ENCODE peak calls at places on chromosomes 7 and 10, in four cellular contexts. Q is H9, Y is neuronal stem cell, S is IMR-90. E is an unnamed sample.
A peak's percentile ranks its signal among the peaks of the same experiment; 100 is the strongest.

GRCh38 chr10:95500649-95501048 is 60.5 kb downstream of the SORBS1 start:
- DNase-seq in Q (no peak), Y (no peak), S (no peak), E (no peak)

GRCh38 chr7:21771906-21772610 is 173.6 kb downstream of the CDCA7L start:
- DNase-seq in Q (peak; percentile 64), Y (peak; percentile 31), S (no peak), E (no peak)

GRCh38 chr7:26291699-26292538 is at the start of gene SNX10:
- DNase-seq in Q (peak; percentile 79), Y (peak; percentile 36), S (no peak), E (peak; percentile 71)

GRCh38 chr7:129855234-129855673 is 97.5 kb downstream of the UBE2H start:
- DNase-seq in Q (no peak), Y (no peak), S (peak; percentile 98), E (no peak)

GRCh38 chr7:148492157-148492860 is 98.3 kb upstream of the C7orf33 start:
- DNase-seq in Q (no peak), Y (no peak), S (no peak), E (no peak)

GRCh38 chr10:28393956-28394568 is 91.2 kb upstream of the MPP7 start:
- DNase-seq in Q (peak; percentile 78), Y (peak; percentile 74), S (peak; percentile 57), E (peak; percentile 81)

GRCh38 chr7:138852469-138852868 is 54.5 kb upstream of the ATP6V0A4 start:
- DNase-seq in Q (no peak), Y (no peak), S (no peak), E (no peak)

GRCh38 chr10:69438531-69439349 is 12.5 kb upstream of the TSPAN15 start:
- DNase-seq in Q (no peak), Y (no peak), S (peak; percentile 16), E (peak; percentile 27)

GRCh38 chr7:5598769-5599371 is 175.2 kb upstream of the TNRC18 start:
- DNase-seq in Q (peak; percentile 64), Y (no peak), S (no peak), E (peak; percentile 69)

GRCh38 chr10:91590904-91591791 is 41.7 kb downstream of the PPP1R3C start:
- DNase-seq in Q (no peak), Y (no peak), S (peak; percentile 93), E (no peak)

GRCh38 chr7:2968616-2969397 is 74.9 kb downstream of the CARD11 start:
- DNase-seq in Q (no peak), Y (no peak), S (no peak), E (no peak)

GRCh38 chr7:64893401-64893800 is 9.7 kb upstream of the ZNF273 start:
- DNase-seq in Q (no peak), Y (no peak), S (no peak), E (no peak)

GRCh38 chr7:44143606-44144250 is 2.6 kb upstream of the MYL7 start:
- DNase-seq in Q (no peak), Y (no peak), S (no peak), E (no peak)

GRCh38 chr7:26653966-26654365 is 210.4 kb downstream of the SKAP2 start:
- DNase-seq in Q (no peak), Y (no peak), S (no peak), E (no peak)

GRCh38 chr10:132836832-132837540 is 51.0 kb upstream of the NKX6-2 start:
- DNase-seq in Q (peak; percentile 60), Y (peak; percentile 57), S (peak; percentile 4), E (no peak)

GRCh38 chr10:110868981-110869380 is 2.7 kb upstream of the PDCD4 start:
- DNase-seq in Q (no peak), Y (no peak), S (no peak), E (no peak)

GRCh38 chr7:128893251-128894100 is 17.0 kb downstream of the KCP start:
- DNase-seq in Q (no peak), Y (no peak), S (no peak), E (peak; percentile 78)

GRCh38 chr10:69733791-69734261 is 67.9 kb upstream of the COL13A1 start:
- DNase-seq in Q (no peak), Y (no peak), S (peak; percentile 68), E (no peak)

GRCh38 chr7:98831641-98832221 is 38.1 kb downstream of the TMEM130 start:
- DNase-seq in Q (peak; percentile 53), Y (no peak), S (peak; percentile 27), E (no peak)

GRCh38 chr7:52486267-52486666 is 549.2 kb upstream of the POM121L12 start:
- DNase-seq in Q (no peak), Y (no peak), S (no peak), E (no peak)

GRCh38 chr7:46932656-46933424 is 649.1 kb downstream of the TNS3 start:
- DNase-seq in Q (no peak), Y (no peak), S (peak; percentile 96), E (peak; percentile 89)

GRCh38 chr7:139603896-139604295 is 80.4 kb downstream of the CLEC2L start:
- DNase-seq in Q (no peak), Y (no peak), S (no peak), E (no peak)

GRCh38 chr10:132237871-132238270 is 51.1 kb downstream of the DPYSL4 start:
- DNase-seq in Q (no peak), Y (no peak), S (no peak), E (no peak)

GRCh38 chr7:155066417-155066950 is 3.6 kb upstream of the HTR5A start:
- DNase-seq in Q (peak; percentile 34), Y (no peak), S (peak; percentile 79), E (no peak)

GRCh38 chr10:3102721-3103410 is 35.5 kb downstream of the PFKP start:
- DNase-seq in Q (no peak), Y (no peak), S (peak; percentile 36), E (no peak)

GRCh38 chr10:116287906-116288501 is 15.0 kb upstream of the GFRA1 start:
- DNase-seq in Q (no peak), Y (no peak), S (peak; percentile 64), E (no peak)

GRCh38 chr10:43076876-43077420 is at the start of gene RET:
- DNase-seq in Q (peak; percentile 74), Y (peak; percentile 65), S (no peak), E (peak; percentile 9)

DNA sequence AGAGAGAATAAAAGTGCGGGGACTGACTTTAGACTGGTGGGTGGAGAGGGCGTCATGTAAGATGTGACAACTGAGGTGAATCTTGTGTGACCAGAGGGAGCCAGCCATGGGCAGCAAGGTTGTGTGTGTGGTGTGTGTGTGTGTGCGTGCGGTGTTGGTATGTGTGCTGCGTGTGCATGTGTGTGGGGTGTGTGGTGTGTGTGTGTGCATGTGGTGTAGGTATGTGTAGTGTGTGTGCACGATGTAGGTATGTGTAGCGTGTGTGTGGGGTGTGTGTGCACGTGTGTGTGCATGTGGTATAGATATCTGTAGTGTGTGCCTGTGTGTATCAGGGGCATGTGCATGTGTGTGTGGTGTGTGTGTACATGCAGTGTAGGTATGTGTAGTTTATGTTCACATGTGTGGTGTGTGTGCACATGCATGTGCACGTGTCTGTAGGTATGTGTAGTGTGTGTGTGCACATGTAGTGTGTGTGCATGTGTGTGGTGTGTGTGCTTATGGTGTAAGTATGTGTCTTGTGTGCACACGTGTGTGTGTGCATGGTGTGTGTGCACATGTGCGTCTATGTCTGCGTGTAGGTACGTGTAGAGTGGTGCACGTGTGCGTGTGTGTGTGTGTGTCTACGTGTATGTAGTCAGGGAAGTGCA is 312.3 kb upstream of the MKI67 start:
- DNase-seq in Q (no peak), Y (no peak), S (no peak), E (no peak)
- H4K8ac ChIP-seq in Q (no peak overlapping the region), Y (peak overlapping the region; percentile 33), S (no peak overlapping the region), E (no peak overlapping the region)

GRCh38 chr7:131107343-131108211 is 220.1 kb upstream of the MKLN1 start:
- DNase-seq in Q (peak; percentile 62), Y (peak; percentile 39), S (peak; percentile 83), E (peak; percentile 53)

GRCh38 chr7:131109757-131110293 is 217.9 kb upstream of the MKLN1 start:
- DNase-seq in Q (peak; percentile 87), Y (peak; percentile 68), S (peak; percentile 78), E (peak; percentile 69)

GRCh38 chr7:131108212-131108980 is 219.3 kb upstream of the MKLN1 start:
- DNase-seq in Q (no peak), Y (no peak), S (peak; percentile 21), E (no peak)

GRCh38 chr7:131110294-131111080 is 217.2 kb upstream of the MKLN1 start:
- DNase-seq in Q (peak; percentile 46), Y (peak; percentile 6), S (peak; percentile 34), E (peak; percentile 67)

DNA sequence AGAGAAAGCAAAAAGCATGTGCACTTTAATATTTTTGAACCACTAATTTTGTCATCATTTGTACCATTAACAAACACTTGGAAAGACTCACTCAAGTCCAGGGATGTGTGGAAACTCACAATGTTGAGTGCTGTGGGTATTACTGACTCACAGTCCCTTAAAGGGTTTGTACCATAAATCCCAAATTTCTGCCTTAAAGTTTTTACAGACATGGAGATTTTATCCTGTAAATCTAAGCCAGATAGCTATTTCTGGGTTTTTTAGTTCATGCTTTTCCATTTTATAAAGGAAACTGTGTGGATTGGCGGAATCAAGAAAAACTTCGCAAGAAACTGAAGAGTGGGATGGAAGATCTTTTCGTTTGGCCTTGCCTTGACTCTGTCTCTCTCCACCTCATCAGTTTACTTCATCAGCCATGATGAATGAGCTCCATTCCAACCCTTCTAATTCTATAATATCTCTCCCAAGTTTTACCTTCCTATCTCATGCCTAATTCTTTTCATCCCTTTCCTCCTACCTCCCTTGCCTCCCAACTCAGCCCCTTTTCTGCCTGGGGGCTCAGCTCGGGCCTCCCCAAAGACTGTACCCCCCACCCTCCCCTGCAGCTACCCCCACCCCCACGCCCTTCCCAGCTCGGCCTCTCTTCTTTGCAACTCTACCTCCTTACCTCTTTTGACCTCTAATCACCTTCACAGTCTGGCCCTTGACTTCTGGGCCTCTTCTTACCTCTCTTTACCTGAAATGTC is 218.5 kb upstream of the MKLN1 start:
- DNase-seq in Q (no peak), Y (no peak), S (peak; percentile 56), E (no peak)
- H3K18ac ChIP-seq in Q (peak overlapping the region; percentile 86), Y (no peak overlapping the region), S (peak overlapping the region; percentile 89), E (peak overlapping the region; percentile 10)

GRCh38 chr10:120998251-120998650 is 147.1 kb downstream of the WDR11 start:
- DNase-seq in Q (no peak), Y (no peak), S (no peak), E (no peak)
- H4K8ac ChIP-seq in Q (no peak overlapping the region), Y (no peak overlapping the region), S (no peak overlapping the region), E (no peak overlapping the region)

GRCh38 chr10:62816179-62817119 is at the start of gene EGR2:
- DNase-seq in Q (peak; percentile 94), Y (peak; percentile 87), S (peak; percentile 94), E (peak; percentile 97)

GRCh38 chr10:62819521-62819920 is 3.4 kb upstream of the EGR2 start:
- DNase-seq in Q (no peak), Y (no peak), S (no peak), E (no peak)

GRCh38 chr10:62817763-62818425 is 1.7 kb upstream of the EGR2 start:
- DNase-seq in Q (peak; percentile 89), Y (peak; percentile 78), S (peak; percentile 61), E (peak; percentile 89)

GRCh38 chr10:62817120-62817762 is 1.1 kb upstream of the EGR2 start:
- DNase-seq in Q (peak; percentile 41), Y (peak; percentile 27), S (peak; percentile 28), E (peak; percentile 33)

DNA sequence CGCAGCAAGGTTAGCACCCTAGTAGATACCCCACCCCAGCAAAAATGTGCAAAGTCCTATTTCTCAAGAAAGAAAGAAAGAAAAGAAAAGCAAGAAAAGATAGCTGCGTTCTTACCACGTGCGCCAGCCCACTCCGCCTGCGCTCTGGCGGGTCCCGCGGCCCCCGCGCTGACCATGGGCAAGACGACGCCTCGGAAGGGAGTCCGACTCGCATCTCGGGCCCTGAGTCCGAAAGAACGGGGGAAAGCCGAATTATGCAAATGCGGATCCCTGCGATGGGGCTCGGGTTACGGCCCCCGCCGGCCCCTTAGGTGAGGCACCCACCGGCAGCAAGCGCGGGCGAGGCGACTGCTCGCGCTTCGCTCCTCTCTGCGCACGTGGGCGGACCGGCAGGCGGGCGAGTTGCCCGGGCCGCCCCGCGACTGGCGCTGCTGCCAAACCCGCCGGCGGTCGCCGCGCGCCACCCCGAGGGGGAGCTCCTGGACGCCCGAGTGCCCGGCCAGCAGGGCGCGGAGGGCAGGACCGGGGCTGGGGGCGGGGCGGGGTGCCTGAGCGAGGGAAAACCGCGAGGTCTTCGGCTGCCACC is 2.4 kb upstream of the EGR2 start:
- DNase-seq in Q (peak; percentile 77), Y (peak; percentile 53), S (no peak), E (no peak)
- H3K18ac ChIP-seq in Q (no peak overlapping the region), Y (peak overlapping the region; percentile 82), S (no peak overlapping the region), E (no peak overlapping the region)